ENCODE peak calls at places on chromosomes 2 and 18, in eight cellular contexts. One of them, this sample, is unnamed.

GRCh38 chr18:26225022-26225693 is 1.1 kb upstream of the TAF4B start:
- DNase-seq in adrenal gland: no peak
- DNase-seq in esophagus squamous epithelium: no peak
- DNase-seq in right lobe of liver: no peak
- DNase-seq in AG10803: no peak
- DNase-seq in sigmoid colon: no peak
- DNase-seq in neural progenitor cell: peak
- DNase-seq in D721Med: no peak
- DNase-seq in this sample: no peak

GRCh38 chr2:42127425-42128424 is 41.4 kb upstream of the EML4 start:
- DNase-seq in AG10803: no peak
- DNase-seq in neural progenitor cell: no peak
- DNase-seq in esophagus squamous epithelium: no peak
- DNase-seq in sigmoid colon: no peak
- DNase-seq in D721Med: no peak
- DNase-seq in adrenal gland: no peak
- DNase-seq in right lobe of liver: no peak
- DNase-seq in this sample: no peak

GRCh38 chr2:176490061-176490861 is 221.0 kb downstream of the MTX2 start:
- DNase-seq in esophagus squamous epithelium: no peak
- DNase-seq in D721Med: no peak
- DNase-seq in right lobe of liver: peak
- DNase-seq in AG10803: peak
- DNase-seq in adrenal gland: no peak
- DNase-seq in sigmoid colon: peak
- DNase-seq in neural progenitor cell: peak
- DNase-seq in this sample: no peak

GRCh38 chr2:169038338-169038757 is 7.2 kb upstream of the ABCB11 start:
- DNase-seq in right lobe of liver: no peak
- DNase-seq in esophagus squamous epithelium: no peak
- DNase-seq in D721Med: no peak
- DNase-seq in neural progenitor cell: no peak
- DNase-seq in adrenal gland: no peak
- DNase-seq in AG10803: no peak
- DNase-seq in sigmoid colon: no peak
- DNase-seq in this sample: no peak

GRCh38 chr2:172094319-172095145 is 8.2 kb downstream of the DLX2 start:
- DNase-seq in neural progenitor cell: peak
- DNase-seq in adrenal gland: no peak
- DNase-seq in AG10803: no peak
- DNase-seq in sigmoid colon: no peak
- DNase-seq in right lobe of liver: no peak
- DNase-seq in esophagus squamous epithelium: no peak
- DNase-seq in D721Med: peak
- DNase-seq in this sample: no peak

GRCh38 chr2:59575191-59575590 is 978.3 kb downstream of the BCL11A start:
- DNase-seq in adrenal gland: no peak
- DNase-seq in AG10803: no peak
- DNase-seq in sigmoid colon: no peak
- DNase-seq in right lobe of liver: no peak
- DNase-seq in neural progenitor cell: no peak
- DNase-seq in D721Med: no peak
- DNase-seq in esophagus squamous epithelium: no peak
- DNase-seq in this sample: no peak

GRCh38 chr2:240622631-240623235 is 2.5 kb upstream of the GPR35 start:
- DNase-seq in esophagus squamous epithelium: no peak
- DNase-seq in neural progenitor cell: no peak
- DNase-seq in sigmoid colon: peak
- DNase-seq in D721Med: no peak
- DNase-seq in AG10803: no peak
- DNase-seq in right lobe of liver: peak
- DNase-seq in adrenal gland: no peak
- DNase-seq in this sample: no peak

GRCh38 chr2:236892721-236893120 is 193.0 kb upstream of the COPS8 start:
- DNase-seq in AG10803: no peak
- DNase-seq in sigmoid colon: no peak
- DNase-seq in esophagus squamous epithelium: no peak
- DNase-seq in right lobe of liver: no peak
- DNase-seq in adrenal gland: no peak
- DNase-seq in neural progenitor cell: no peak
- DNase-seq in D721Med: no peak
- DNase-seq in this sample: no peak

GRCh38 chr2:138023298-138023697 is 59.0 kb downstream of the HNMT start:
- DNase-seq in D721Med: no peak
- DNase-seq in neural progenitor cell: no peak
- DNase-seq in adrenal gland: no peak
- DNase-seq in AG10803: no peak
- DNase-seq in sigmoid colon: no peak
- DNase-seq in right lobe of liver: no peak
- DNase-seq in esophagus squamous epithelium: no peak
- DNase-seq in this sample: no peak

GRCh38 chr2:159518321-159519005 is 97.9 kb downstream of the BAZ2B start:
- DNase-seq in D721Med: no peak
- DNase-seq in adrenal gland: no peak
- DNase-seq in neural progenitor cell: no peak
- DNase-seq in right lobe of liver: no peak
- DNase-seq in sigmoid colon: no peak
- DNase-seq in esophagus squamous epithelium: no peak
- DNase-seq in AG10803: no peak
- DNase-seq in this sample: no peak

GRCh38 chr18:12254137-12254819 is at the start of gene CIDEA:
- DNase-seq in adrenal gland: no peak
- DNase-seq in right lobe of liver: no peak
- DNase-seq in AG10803: no peak
- DNase-seq in sigmoid colon: no peak
- DNase-seq in esophagus squamous epithelium: no peak
- DNase-seq in D721Med: no peak
- DNase-seq in neural progenitor cell: peak
- DNase-seq in this sample: no peak

GRCh38 chr2:238155051-238155760 is 3.6 kb upstream of the ERFE start:
- DNase-seq in esophagus squamous epithelium: no peak
- DNase-seq in neural progenitor cell: no peak
- DNase-seq in adrenal gland: no peak
- DNase-seq in right lobe of liver: peak
- DNase-seq in AG10803: peak
- DNase-seq in D721Med: no peak
- DNase-seq in sigmoid colon: no peak
- DNase-seq in this sample: no peak

GRCh38 chr18:62979172-62979571 is 263.8 kb downstream of the PHLPP1 start:
- DNase-seq in adrenal gland: no peak
- DNase-seq in sigmoid colon: no peak
- DNase-seq in right lobe of liver: peak
- DNase-seq in AG10803: peak
- DNase-seq in esophagus squamous epithelium: no peak
- DNase-seq in neural progenitor cell: no peak
- DNase-seq in D721Med: no peak
- DNase-seq in this sample: peak

GRCh38 chr2:218005028-218005427 is 2.2 kb upstream of the TNS1 start:
- DNase-seq in D721Med: no peak
- DNase-seq in adrenal gland: no peak
- DNase-seq in AG10803: no peak
- DNase-seq in right lobe of liver: no peak
- DNase-seq in neural progenitor cell: no peak
- DNase-seq in esophagus squamous epithelium: no peak
- DNase-seq in sigmoid colon: no peak
- DNase-seq in this sample: no peak

GRCh38 chr2:59904145-59904544 is 649.3 kb downstream of the BCL11A start:
- DNase-seq in adrenal gland: no peak
- DNase-seq in esophagus squamous epithelium: no peak
- DNase-seq in AG10803: no peak
- DNase-seq in right lobe of liver: no peak
- DNase-seq in sigmoid colon: no peak
- DNase-seq in D721Med: no peak
- DNase-seq in neural progenitor cell: no peak
- DNase-seq in this sample: no peak

GRCh38 chr2:85506768-85507181 is 32.2 kb upstream of the MAT2A start:
- DNase-seq in esophagus squamous epithelium: no peak
- DNase-seq in AG10803: no peak
- DNase-seq in sigmoid colon: no peak
- DNase-seq in adrenal gland: no peak
- DNase-seq in neural progenitor cell: no peak
- DNase-seq in right lobe of liver: no peak
- DNase-seq in D721Med: no peak
- DNase-seq in this sample: no peak

GRCh38 chr2:156435725-156436476 is at the start of gene GPD2:
- DNase-seq in right lobe of liver: peak
- DNase-seq in D721Med: no peak
- DNase-seq in neural progenitor cell: peak
- DNase-seq in adrenal gland: peak
- DNase-seq in AG10803: peak
- DNase-seq in sigmoid colon: peak
- DNase-seq in esophagus squamous epithelium: peak
- DNase-seq in this sample: peak

GRCh38 chr18:12409466-12409865 is 1.7 kb downstream of the PRELID3A start:
- DNase-seq in neural progenitor cell: no peak
- DNase-seq in adrenal gland: no peak
- DNase-seq in sigmoid colon: no peak
- DNase-seq in right lobe of liver: no peak
- DNase-seq in esophagus squamous epithelium: no peak
- DNase-seq in AG10803: peak
- DNase-seq in D721Med: no peak
- DNase-seq in this sample: no peak

GRCh38 chr2:187550797-187551306 is 3.4 kb downstream of the TFPI start:
- DNase-seq in esophagus squamous epithelium: no peak
- DNase-seq in AG10803: no peak
- DNase-seq in adrenal gland: no peak
- DNase-seq in neural progenitor cell: no peak
- DNase-seq in right lobe of liver: no peak
- DNase-seq in sigmoid colon: no peak
- DNase-seq in D721Med: no peak
- DNase-seq in this sample: no peak

GRCh38 chr18:58364867-58365533 is 263.9 kb downstream of the ALPK2 start:
- DNase-seq in AG10803: peak
- DNase-seq in neural progenitor cell: no peak
- DNase-seq in esophagus squamous epithelium: no peak
- DNase-seq in D721Med: no peak
- DNase-seq in sigmoid colon: no peak
- DNase-seq in right lobe of liver: no peak
- DNase-seq in adrenal gland: no peak
- DNase-seq in this sample: no peak
- TF ChIP-seq CTCF in AG10803: no peak
- TF ChIP-seq CTCF in neural progenitor cell: no peak
- TF ChIP-seq CTCF in esophagus squamous epithelium: no peak
- TF ChIP-seq CTCF in D721Med: no peak
- TF ChIP-seq CTCF in sigmoid colon: no peak
- TF ChIP-seq CTCF in right lobe of liver: no peak
- TF ChIP-seq CTCF in adrenal gland: no peak
- TF ChIP-seq CTCF in this sample: no peak

DNA sequence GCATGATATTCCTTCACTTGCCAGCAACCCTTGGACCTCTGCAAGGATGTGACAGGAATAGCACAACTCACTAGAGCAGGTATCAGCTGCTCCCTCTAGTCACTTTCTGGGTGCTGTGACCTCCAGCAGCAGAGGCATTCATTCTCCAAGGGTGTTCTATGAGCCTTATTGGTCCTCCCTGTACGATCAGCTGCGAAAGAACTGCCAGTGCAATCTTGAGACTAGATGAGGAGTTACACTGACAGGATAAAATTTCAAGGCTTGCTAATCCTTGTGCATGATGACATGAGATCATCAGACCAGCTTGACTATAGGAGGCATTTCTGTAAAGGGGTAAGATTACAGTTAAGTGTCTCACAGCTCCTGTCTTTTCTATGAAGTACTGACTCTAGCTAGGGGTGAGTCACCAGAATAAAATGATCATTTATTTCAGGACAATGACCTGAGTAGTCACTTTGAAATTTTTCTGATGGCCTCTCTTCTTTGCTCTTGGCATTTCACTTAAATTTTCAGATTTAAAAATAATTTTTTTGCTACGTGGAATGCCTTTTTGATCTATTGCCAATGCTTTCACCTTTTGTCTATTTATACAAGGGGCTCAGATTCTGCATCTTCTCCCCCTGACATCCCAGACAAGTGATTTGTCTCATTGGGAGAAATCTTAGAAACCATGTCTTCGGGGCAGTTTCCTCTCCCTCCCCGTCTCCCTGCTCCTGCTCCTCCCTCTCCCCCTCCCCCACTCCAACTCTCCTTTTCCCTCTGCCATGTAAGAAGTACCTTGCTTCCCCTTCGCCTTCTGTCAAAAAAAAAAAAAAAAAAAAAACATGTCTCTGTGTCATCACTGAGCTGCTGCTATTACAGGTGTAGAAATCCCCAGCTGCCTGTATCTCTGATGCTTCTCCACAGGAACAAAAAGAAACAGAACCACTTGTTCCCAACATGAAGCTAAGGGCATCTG is 49.2 kb upstream of the FRZB start:
- DNase-seq in sigmoid colon: no peak
- DNase-seq in AG10803: peak
- DNase-seq in adrenal gland: peak
- DNase-seq in neural progenitor cell: no peak
- DNase-seq in D721Med: no peak
- DNase-seq in esophagus squamous epithelium: no peak
- DNase-seq in right lobe of liver: no peak
- DNase-seq in this sample: no peak
- TF ChIP-seq CTCF in sigmoid colon: no peak
- TF ChIP-seq CTCF in AG10803: no peak
- TF ChIP-seq CTCF in adrenal gland: no peak
- TF ChIP-seq CTCF in neural progenitor cell: no peak
- TF ChIP-seq CTCF in D721Med: no peak
- TF ChIP-seq CTCF in esophagus squamous epithelium: no peak
- TF ChIP-seq CTCF in right lobe of liver: no peak
- TF ChIP-seq CTCF in this sample: no peak

GRCh38 chr2:101409699-101410098 is 22.4 kb upstream of the CREG2 start:
- DNase-seq in esophagus squamous epithelium: no peak
- DNase-seq in sigmoid colon: no peak
- DNase-seq in adrenal gland: no peak
- DNase-seq in AG10803: no peak
- DNase-seq in D721Med: no peak
- DNase-seq in right lobe of liver: no peak
- DNase-seq in neural progenitor cell: no peak
- DNase-seq in this sample: no peak
- TF ChIP-seq CTCF in esophagus squamous epithelium: no peak
- TF ChIP-seq CTCF in sigmoid colon: no peak
- TF ChIP-seq CTCF in adrenal gland: no peak
- TF ChIP-seq CTCF in AG10803: no peak
- TF ChIP-seq CTCF in D721Med: no peak
- TF ChIP-seq CTCF in right lobe of liver: no peak
- TF ChIP-seq CTCF in neural progenitor cell: no peak
- TF ChIP-seq CTCF in this sample: no peak

DNA sequence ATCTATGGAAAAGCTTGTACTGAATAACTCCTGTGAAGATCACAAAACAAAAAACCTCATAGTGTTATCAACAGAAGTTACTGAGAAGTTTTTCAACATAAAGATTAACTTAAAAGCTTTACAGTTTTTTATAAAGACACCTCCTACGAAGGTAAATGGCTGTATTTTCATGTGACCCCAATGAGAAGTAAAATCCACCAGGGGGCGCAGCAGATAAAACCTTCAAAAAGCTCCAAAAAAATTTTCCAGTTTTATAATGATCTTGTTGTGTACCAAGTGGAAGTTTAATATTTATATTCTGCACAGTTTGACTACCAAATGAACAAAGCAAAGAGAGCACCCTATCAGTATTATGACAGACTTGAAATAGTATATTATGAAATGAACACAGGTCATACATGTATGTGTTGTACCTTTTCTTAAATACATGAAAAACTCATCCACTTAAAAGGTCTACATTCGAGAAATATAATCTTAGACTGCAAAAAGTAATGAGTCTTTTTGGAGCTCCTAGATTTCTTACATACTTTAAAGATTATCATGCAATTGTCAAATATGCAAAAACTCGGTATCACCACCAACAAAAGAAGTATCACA is 38.5 kb downstream of the PNO1 start:
- DNase-seq in sigmoid colon: peak
- DNase-seq in D721Med: no peak
- DNase-seq in AG10803: peak
- DNase-seq in adrenal gland: peak
- DNase-seq in neural progenitor cell: peak
- DNase-seq in esophagus squamous epithelium: no peak
- DNase-seq in right lobe of liver: no peak
- DNase-seq in this sample: no peak
- TF ChIP-seq CTCF in sigmoid colon: no peak
- TF ChIP-seq CTCF in D721Med: peak
- TF ChIP-seq CTCF in AG10803: peak
- TF ChIP-seq CTCF in adrenal gland: peak
- TF ChIP-seq CTCF in neural progenitor cell: peak
- TF ChIP-seq CTCF in esophagus squamous epithelium: no peak
- TF ChIP-seq CTCF in right lobe of liver: peak
- TF ChIP-seq CTCF in this sample: peak

This sample was measured in breast epithelium.